ENCODE peak calls at places on chromosomes 11 and 22, in four cellular contexts. T is iPS DF 6.9; B is CD8-positive, alpha-beta memory T cell; W is SJSA1. K is an unnamed sample.

GRCh38 chr11:46710821-46711269 is 8.2 kb upstream of the F2 start:
- DNase-seq in T (no peak), B (no peak), W (no peak), K (no peak)

GRCh38 chr11:46948378-46949131 is 12.0 kb downstream of the CSTPP1 start:
- DNase-seq in T (no peak), B (no peak), W (peak; percentile 53), K (no peak)

GRCh38 chr11:79926707-79927106 is 485.9 kb upstream of the TENM4 start:
- DNase-seq in T (no peak), B (no peak), W (no peak), K (no peak)

GRCh38 chr11:64924910-64925284 is 408 bp downstream of the PPP2R5B start:
- DNase-seq in T (no peak), B (no peak), W (no peak), K (no peak)

GRCh38 chr11:83195176-83195531 is 1.6 kb downstream of the ANKRD42 start:
- DNase-seq in T (no peak), B (no peak), W (no peak), K (no peak)

GRCh38 chr11:60871378-60872061 is 4.2 kb downstream of the ZP1 start:
- DNase-seq in T (no peak), B (no peak), W (no peak), K (no peak)

GRCh38 chr11:111148116-111148515 is 97.4 kb upstream of the POU2AF2 start:
- DNase-seq in T (no peak), B (no peak), W (no peak), K (no peak)

GRCh38 chr11:1089738-1090599 is 15.3 kb downstream of the MUC2 start:
- DNase-seq in T (no peak), B (no peak), W (no peak), K (no peak)

GRCh38 chr11:2528301-2529050 is 83.7 kb downstream of the KCNQ1 start:
- DNase-seq in T (no peak), B (no peak), W (no peak), K (peak; percentile 49)

GRCh38 chr11:92383430-92383829 is 158.8 kb downstream of the FAT3 start:
- DNase-seq in T (no peak), B (no peak), W (peak; percentile 32), K (no peak)

GRCh38 chr22:21652547-21653545 is 10.7 kb downstream of the SDF2L1 start:
- DNase-seq in T (no peak), B (no peak), W (no peak), K (no peak)

GRCh38 chr11:57476223-57476882 is 16.0 kb downstream of the RTN4RL2 start:
- DNase-seq in T (no peak), B (peak; percentile 12), W (no peak), K (no peak)

GRCh38 chr11:6411594-6412031 is 7.3 kb downstream of the APBB1 start:
- DNase-seq in T (no peak), B (no peak), W (no peak), K (no peak)

GRCh38 chr22:33569547-33569946 is 350.7 kb downstream of the LARGE1 start:
- DNase-seq in T (no peak), B (no peak), W (no peak), K (no peak)

GRCh38 chr11:130451261-130452019 is 3.0 kb downstream of the ADAMTS15 start:
- DNase-seq in T (no peak), B (no peak), W (no peak), K (no peak)
- H3K4me3 ChIP-seq in T (no peak overlapping the region), B (no peak overlapping the region), W (no peak overlapping the region), K (no peak overlapping the region)

DNA sequence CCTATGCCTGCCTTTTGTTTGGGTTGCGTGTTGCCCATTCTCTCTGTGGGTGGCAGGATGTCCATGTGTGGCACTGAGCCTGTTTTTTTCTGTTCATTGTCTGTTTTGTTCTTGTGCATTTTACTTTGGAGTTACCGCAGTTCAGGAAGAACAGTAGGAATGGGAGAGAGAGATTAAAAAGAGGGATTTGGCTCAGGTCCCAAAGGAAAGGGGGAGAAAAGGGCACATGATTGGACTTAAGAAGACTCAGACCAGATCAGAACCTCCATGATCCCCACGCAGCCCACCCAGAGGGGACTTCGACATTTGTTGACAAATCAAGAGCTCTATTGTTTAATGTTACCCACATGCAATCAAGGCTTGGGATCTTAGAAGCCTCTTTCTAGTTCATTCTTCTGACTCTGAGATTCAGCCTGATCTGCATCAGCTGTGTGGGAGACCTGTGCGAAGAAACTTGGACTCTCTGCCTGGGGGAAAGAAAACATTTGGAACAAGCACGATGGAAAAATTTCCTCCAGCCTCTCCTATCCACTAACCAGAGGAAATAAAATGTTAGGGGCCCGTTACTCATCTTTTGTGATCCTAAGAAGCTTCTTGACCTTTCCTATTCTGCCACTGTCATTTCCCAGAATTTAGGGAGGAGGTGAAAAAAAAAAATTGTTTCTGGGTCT is 119.2 kb downstream of the SPON1 start:
- DNase-seq in T (no peak), B (no peak), W (peak; percentile 95), K (no peak)
- H3K9me3 ChIP-seq in T (no peaks in the 10 kb centered on the region), B (no peaks in the 10 kb centered on the region), W (no peaks in the 10 kb centered on the region), K (no peaks in the 10 kb centered on the region)

GRCh38 chr11:16966633-16967346 is 47.4 kb downstream of the PLEKHA7 start:
- DNase-seq in T (no peak), B (no peak), W (no peak), K (no peak)
- H3K27ac ChIP-seq in T (no peak overlapping the region), B (no peak overlapping the region), W (no peak overlapping the region), K (no peak overlapping the region)

GRCh38 chr22:45211435-45211834 is 29.3 kb downstream of the KIAA0930 start:
- DNase-seq in T (no peak), B (no peak), W (no peak), K (no peak)
- H3K4me3 ChIP-seq in T (no peak overlapping the region), B (no peak overlapping the region), W (peak overlapping the region; percentile 37), K (no peak overlapping the region)

DNA sequence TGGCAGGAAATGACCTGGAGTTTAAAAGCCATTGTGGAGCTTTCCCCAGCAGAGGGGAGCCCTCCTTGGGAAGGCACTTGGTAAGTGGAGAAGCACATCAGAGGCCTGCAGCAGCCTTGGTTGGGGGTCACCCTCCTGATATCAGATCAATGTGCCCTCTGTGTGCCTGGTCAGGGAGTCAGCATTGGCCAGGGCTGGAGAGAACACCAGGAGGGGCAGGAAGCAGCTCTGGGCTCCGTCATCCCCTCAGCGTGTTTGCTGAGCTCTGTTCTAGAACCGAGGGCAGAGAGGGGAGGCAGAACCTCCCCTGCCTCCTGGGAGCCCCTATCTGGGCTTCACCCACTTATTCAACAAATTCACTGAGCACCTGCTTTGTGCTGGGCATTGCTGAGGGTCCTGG is 846.0 kb downstream of the TBC1D22A start:
- DNase-seq in T (no peak), B (no peak), W (no peak), K (peak; percentile 20)
- H3K9me3 ChIP-seq in T (peaks cover 42% of the 10 kb centered on the region), B (no peaks in the 10 kb centered on the region), W (no peaks in the 10 kb centered on the region), K (no peaks in the 10 kb centered on the region)